ENCODE peak calls at places on chromosomes 1 and 21, in nine cellular contexts. F is HTR-8/SVneo, Q is small intestine, G is KBM-7, A is activated T-cell treated with anti-CD3 and anti-CD28 coated beads for 1 hour, J is amygdala, N is fibroblast of mammary gland, C is T-helper 1 cell, L is nephron progenitor cell. T is an unnamed sample.

GRCh38 chr21:29187939-29188338 is 57.5 kb downstream of the MAP3K7CL start:
- DNase-seq in Q (peak; percentile 64), L (no peak), A (no peak), N (peak; percentile 97), G (no peak), J (no peak), C (no peak), F (no peak), T (peak; percentile 66)

GRCh38 chr1:42463906-42464305 is 820 bp downstream of the CCDC30 start:
- DNase-seq in G (no peak), C (no peak), Q (no peak), L (no peak), N (no peak), J (no peak), F (no peak), A (no peak), T (no peak)

GRCh38 chr1:24126023-24126671 is 14.2 kb upstream of the MYOM3 start:
- DNase-seq in Q (no peak), C (no peak), F (no peak), G (no peak), L (no peak), N (peak; percentile 48), A (no peak), J (no peak), T (no peak)

GRCh38 chr1:166918618-166919017 is 42.6 kb upstream of the TADA1 start:
- DNase-seq in N (no peak), C (no peak), Q (no peak), F (no peak), G (no peak), J (no peak), A (no peak), L (no peak), T (no peak)

GRCh38 chr1:51281807-51282206 is 45.7 kb downstream of the RNF11 start:
- DNase-seq in C (no peak), Q (no peak), N (no peak), L (no peak), A (no peak), G (no peak), F (no peak), J (no peak), T (no peak)

GRCh38 chr1:65525297-65526048 is 105.0 kb downstream of the LEPR start:
- DNase-seq in C (no peak), J (no peak), G (no peak), F (no peak), L (peak; percentile 61), A (no peak), N (no peak), Q (no peak), T (no peak)

GRCh38 chr1:52707927-52708655 is 9.9 kb upstream of the COA7 start:
- DNase-seq in L (no peak), J (no peak), A (no peak), C (no peak), Q (peak; percentile 64), G (no peak), F (peak; percentile 54), N (peak; percentile 65), T (peak; percentile 16)

GRCh38 chr1:150536836-150537731 is 12.1 kb upstream of the ADAMTSL4 start:
- DNase-seq in F (no peak), G (no peak), N (no peak), C (no peak), Q (no peak), A (no peak), J (no peak), L (no peak), T (no peak)

GRCh38 chr1:27007909-27008582 is 4.6 kb downstream of the TENT5B start:
- DNase-seq in A (no peak), N (no peak), Q (peak; percentile 44), L (no peak), C (no peak), J (no peak), F (no peak), G (no peak), T (no peak)

GRCh38 chr1:54417123-54417522 is 10.9 kb upstream of the SSBP3 start:
- DNase-seq in J (no peak), A (no peak), C (no peak), F (no peak), G (peak; percentile 83), L (no peak), Q (no peak), N (no peak), T (no peak)

T was measured in HepG2.